ENCODE peak calls at places on chromosomes 11 and 22, in five cellular contexts. P is psoas muscle, V is uterus, E is tibial artery, J is esophagus squamous epithelium. H is an unnamed sample. For H3K4me1, the result is how much of the 10 kb centered on the place peaks cover.

GRCh38 chr11:130177782-130178181 is 18.2 kb downstream of the ST14 start:
- DNase-seq in P (no peak), V (no peak), E (no peak), J (no peak), H (no peak)

GRCh38 chr22:47592791-47593190 is 830.3 kb downstream of the TBC1D22A start:
- DNase-seq in P (peak), V (no peak), E (no peak), J (no peak), H (no peak)

GRCh38 chr11:15453211-15453715 is 338.5 kb downstream of the INSC start:
- DNase-seq in P (no peak), V (no peak), E (no peak), J (no peak), H (no peak)

GRCh38 chr22:31106651-31107205 is 640 bp downstream of the SELENOM start:
- DNase-seq in P (no peak), V (peak), E (no peak), J (no peak), H (peak)

GRCh38 chr11:20057055-20057943 is 103.0 kb downstream of the DBX1 start:
- DNase-seq in P (no peak), V (no peak), E (no peak), J (no peak), H (no peak)

GRCh38 chr11:89163686-89164085 is 14.0 kb upstream of the TYR start:
- DNase-seq in P (no peak), V (no peak), E (no peak), J (no peak), H (no peak)

GRCh38 chr11:47590026-47590861 is 3.8 kb downstream of the FAM180B start:
- DNase-seq in P (no peak), V (peak), E (no peak), J (no peak), H (no peak)

GRCh38 chr11:65210361-65210731 is 28.6 kb downstream of the CAPN1 start:
- DNase-seq in P (no peak), V (no peak), E (no peak), J (no peak), H (no peak)

GRCh38 chr11:37712246-37712645 is 1114.2 kb upstream of the RAG2 start:
- DNase-seq in P (no peak), V (no peak), E (no peak), J (no peak), H (no peak)

GRCh38 chr11:103358251-103358650 is 249.0 kb downstream of the DYNC2H1 start:
- DNase-seq in P (no peak), V (no peak), E (no peak), J (no peak), H (no peak)

GRCh38 chr11:33690290-33691050 is 10.2 kb downstream of the C11orf91 start:
- DNase-seq in P (peak), V (peak), E (peak), J (no peak), H (peak)

GRCh38 chr11:66951135-66951534 is 7.0 kb downstream of the PC start:
- DNase-seq in P (no peak), V (no peak), E (no peak), J (no peak), H (no peak)

DNA sequence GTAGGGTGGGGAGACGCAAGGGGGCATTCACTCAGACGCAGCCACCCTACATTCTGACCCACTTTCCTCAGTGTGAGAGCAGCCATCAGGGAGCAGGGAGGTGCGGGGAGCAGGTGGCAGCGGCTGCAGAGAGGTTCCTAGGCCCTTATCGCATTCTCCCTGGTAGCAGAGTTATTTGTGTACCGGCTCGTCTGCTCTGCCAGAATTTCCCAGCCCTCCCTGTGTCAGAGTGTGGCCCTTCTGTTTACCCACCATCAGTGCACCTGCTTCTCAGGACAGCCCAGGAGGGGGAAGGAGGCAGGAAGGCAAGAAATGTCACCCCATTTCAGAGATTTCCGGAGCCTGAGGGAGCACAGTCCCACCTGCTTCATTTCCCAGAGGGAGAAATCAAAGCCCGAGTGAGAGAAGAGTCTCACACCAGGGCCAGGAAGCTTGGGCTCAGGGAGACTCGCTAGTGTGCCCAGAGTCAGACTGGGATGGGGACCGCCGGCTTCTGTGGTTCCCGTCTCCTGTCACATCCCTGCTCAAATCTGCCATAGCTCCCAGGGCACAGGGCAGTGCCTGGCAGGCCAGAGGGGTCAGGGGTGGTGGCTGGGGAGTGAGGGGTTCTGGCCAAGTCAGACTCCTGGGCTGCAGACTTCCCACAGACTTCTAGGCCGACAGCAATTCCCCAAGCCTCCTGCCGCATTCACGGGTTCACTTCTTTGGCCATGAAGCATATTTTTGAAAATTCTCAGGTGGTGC is 49.7 kb downstream of the ARRB1 start:
- DNase-seq in P (peak), V (no peak), E (no peak), J (no peak), H (no peak)
- H3K27ac ChIP-seq in P (no peak), V (peak), E (no peak), J (peak), H (no peak)

GRCh38 chr22:39237276-39238123 is 7.3 kb downstream of the PDGFB start:
- DNase-seq in P (no peak), V (no peak), E (no peak), J (no peak), H (no peak)

GRCh38 chr22:39238561-39238960 is 6.2 kb downstream of the PDGFB start:
- DNase-seq in P (no peak), V (no peak), E (no peak), J (no peak), H (no peak)

GRCh38 chr22:39238124-39238466 is 6.7 kb downstream of the PDGFB start:
- DNase-seq in P (no peak), V (no peak), E (no peak), J (no peak), H (no peak)

GRCh38 chr22:39234867-39235687 is 9.7 kb downstream of the PDGFB start:
- DNase-seq in P (peak), V (no peak), E (no peak), J (no peak), H (no peak)

GRCh38 chr22:39236321-39237275 is 8.2 kb downstream of the PDGFB start:
- DNase-seq in P (peak), V (no peak), E (no peak), J (no peak), H (no peak)
- H3K4me1 ChIP-seq in P (half or more), V (under half), E (under half), J (half or more), H (under half)

GRCh38 chr22:21937821-21938070 is 14.9 kb downstream of the PPM1F start:
- DNase-seq in P (no peak), V (peak), E (no peak), J (no peak), H (no peak)

GRCh38 chr22:21938906-21939305 is 13.7 kb downstream of the PPM1F start:
- DNase-seq in P (no peak), V (no peak), E (no peak), J (no peak), H (no peak)

GRCh38 chr22:21938071-21938822 is 14.4 kb downstream of the PPM1F start:
- DNase-seq in P (peak), V (peak), E (peak), J (peak), H (peak)

GRCh38 chr22:21936151-21936778 is 16.4 kb downstream of the PPM1F start:
- DNase-seq in P (peak), V (no peak), E (peak), J (no peak), H (peak)

GRCh38 chr22:21937041-21937820 is 15.4 kb downstream of the PPM1F start:
- DNase-seq in P (peak), V (no peak), E (peak), J (no peak), H (no peak)
- H3K4me3 ChIP-seq in P (peak), V (peak), E (peak), J (peak), H (no peak)

GRCh38 chr11:64000740-64001514 is 14.7 kb downstream of the OTUB1 start:
- DNase-seq in P (no peak), V (no peak), E (no peak), J (no peak), H (no peak)
- H3K27ac ChIP-seq in P (peak), V (no peak), E (peak), J (no peak), H (no peak)

GRCh38 chr11:105466582-105467228 is 143.2 kb upstream of the GRIA4 start:
- DNase-seq in P (no peak), V (no peak), E (no peak), J (no peak), H (no peak)
- H3K4me1 ChIP-seq in P (under half), V (under half), E (under half), J (under half), H (under half)

DNA sequence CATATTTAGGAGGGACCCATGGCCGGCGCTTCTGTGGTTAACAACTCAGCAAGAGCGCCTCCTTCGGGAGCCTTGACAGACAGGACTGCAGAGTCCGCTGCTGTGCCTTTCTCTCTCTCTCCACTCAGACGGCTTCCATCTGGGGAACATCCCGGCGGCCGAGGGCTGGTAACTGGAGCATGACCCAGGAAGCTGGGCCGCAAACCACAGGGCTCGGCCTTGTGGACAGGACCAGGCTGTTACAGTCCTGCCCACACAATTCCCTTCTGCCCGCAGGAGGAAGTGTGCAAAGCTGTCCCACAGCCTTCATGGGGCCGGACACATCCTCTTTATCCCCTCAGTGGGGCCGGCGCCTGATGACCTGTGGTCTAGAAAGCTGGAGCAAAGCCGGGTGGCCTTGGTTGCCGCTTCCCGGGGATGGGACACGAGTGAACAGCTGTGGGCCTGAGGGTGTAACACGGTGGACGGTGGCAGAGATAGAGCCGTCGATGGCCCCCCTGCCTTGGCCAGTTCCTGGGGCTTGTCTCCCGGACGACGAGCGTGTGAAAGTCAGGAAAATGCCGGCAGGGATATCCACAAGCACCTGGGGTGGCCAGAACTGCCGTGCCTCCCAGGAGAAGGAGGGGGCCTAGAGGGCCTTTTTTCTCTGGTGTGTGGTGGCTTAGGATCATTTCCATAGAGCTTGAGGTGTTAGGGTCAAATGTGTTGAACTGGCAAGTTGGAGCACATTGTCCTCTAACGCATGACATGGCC is 50.1 kb downstream of the FBLN1 start:
- DNase-seq in P (peak), V (peak), E (peak), J (no peak), H (peak)
- H3K4me3 ChIP-seq in P (no peak), V (no peak), E (no peak), J (no peak), H (no peak)

DNA sequence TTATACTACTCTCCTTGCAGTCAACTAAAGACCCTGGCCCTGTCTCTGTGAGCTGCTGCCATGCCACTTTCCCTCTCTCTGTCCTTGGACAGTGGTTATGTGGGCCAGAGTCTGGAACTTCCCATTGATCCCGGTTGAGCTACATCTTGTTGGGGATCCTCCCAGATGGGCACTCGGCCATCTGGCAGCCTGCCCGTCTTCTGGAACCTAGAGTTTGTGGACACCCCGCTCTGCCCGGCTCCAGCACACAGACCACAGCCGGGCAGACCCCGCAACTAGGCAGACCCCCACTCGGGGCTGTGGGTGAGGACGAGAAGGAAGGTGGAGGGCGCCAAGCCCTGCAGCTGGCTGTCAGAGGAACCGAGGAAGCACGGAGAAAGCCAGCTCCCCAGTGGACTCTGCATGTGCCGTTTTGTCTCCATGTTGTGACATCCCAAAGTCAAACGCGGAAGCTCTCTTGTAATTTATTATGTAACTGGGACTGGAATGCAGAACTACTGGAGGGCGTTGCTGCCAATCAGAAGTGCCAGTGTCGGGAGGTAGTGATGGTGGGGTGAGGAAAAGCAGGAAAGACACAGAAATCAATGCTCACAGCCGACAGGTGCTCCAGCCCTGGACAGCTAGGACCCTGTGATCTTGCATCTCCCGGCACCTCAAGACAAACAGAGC is 207.7 kb downstream of the CEP164 start:
- DNase-seq in P (peak), V (peak), E (no peak), J (no peak), H (no peak)
- H3K27ac ChIP-seq in P (no peak), V (no peak), E (no peak), J (no peak), H (no peak)

GRCh38 chr11:8067929-8068575 is 13.0 kb upstream of the TUB start:
- DNase-seq in P (no peak), V (no peak), E (no peak), J (no peak), H (no peak)
- H3K4me1 ChIP-seq in P (under half), V (under half), E (under half), J (under half), H (under half)

GRCh38 chr11:12415567-12415966 is 38.2 kb downstream of the PARVA start:
- DNase-seq in P (no peak), V (no peak), E (no peak), J (no peak), H (no peak)

GRCh38 chr11:12411806-12412727 is 34.7 kb downstream of the PARVA start:
- DNase-seq in P (peak), V (peak), E (peak), J (no peak), H (peak)

GRCh38 chr11:12411395-12411794 is 34.0 kb downstream of the PARVA start:
- DNase-seq in P (no peak), V (no peak), E (no peak), J (no peak), H (no peak)

GRCh38 chr11:12414641-12415040 is 37.3 kb downstream of the PARVA start:
- DNase-seq in P (no peak), V (no peak), E (no peak), J (no peak), H (no peak)

DNA sequence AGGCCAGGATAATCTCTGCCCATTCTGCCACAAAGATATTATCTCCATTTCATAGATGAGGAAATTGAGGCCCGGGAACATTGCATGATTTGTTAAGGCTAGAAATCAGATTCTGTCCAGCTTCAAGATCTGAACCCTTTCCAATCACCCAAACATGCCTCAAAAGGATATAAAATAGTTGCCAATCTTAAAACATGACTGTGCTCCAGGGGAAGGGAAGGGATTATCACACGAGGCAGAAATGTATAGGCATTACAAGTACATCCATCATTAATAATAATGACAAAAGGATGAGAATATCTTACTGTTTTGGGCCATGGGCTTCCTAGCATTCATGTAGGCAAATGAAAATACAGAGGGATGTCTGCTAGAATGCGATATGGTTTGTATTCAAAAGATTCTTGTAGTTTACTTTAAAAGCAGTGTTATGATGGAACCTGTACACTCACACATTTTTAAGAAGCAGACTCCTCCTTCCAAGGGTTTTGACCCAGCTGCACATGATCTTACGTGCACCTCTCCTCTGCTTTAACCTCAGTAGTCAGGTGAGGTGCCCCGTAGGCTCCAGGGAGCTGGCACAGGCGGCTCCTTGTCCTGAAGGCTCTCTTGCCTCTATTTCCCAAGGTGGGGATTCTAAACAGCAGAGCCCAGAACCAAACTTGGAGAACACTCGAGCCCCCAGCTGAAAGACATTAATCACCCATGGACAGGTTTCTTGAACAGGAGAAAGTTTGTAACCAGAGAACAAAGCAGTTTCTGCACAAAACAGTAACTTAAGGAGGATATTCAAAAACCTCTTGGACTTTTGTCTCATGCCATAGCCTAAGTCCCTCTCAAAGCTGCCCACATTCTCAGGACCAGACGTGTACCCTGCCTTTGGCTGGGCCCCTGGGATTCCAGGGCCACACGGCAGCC is 36.0 kb downstream of the PARVA start:
- DNase-seq in P (no peak), V (no peak), E (no peak), J (no peak), H (no peak)
- H3K4me3 ChIP-seq in P (no peak), V (no peak), E (peak), J (no peak), H (no peak)

H was measured in SJSA1.